ENCODE peak calls at places on chromosomes 3 and 15, in seven cellular contexts. I, K, H, O, P, A and R are unnamed samples.

GRCh38 chr15:29044506-29044905 is 158.7 kb downstream of the APBA2 start:
- DNase-seq in I (no peak), K (no peak), H (no peak), O (no peak), P (no peak), A (no peak), R (no peak)

GRCh38 chr3:135460273-135460672 is 505.3 kb upstream of the PPP2R3A start:
- DNase-seq in I (no peak), K (no peak), H (no peak), O (no peak), P (no peak), A (no peak), R (no peak)

GRCh38 chr3:50616003-50616769 is 765 bp upstream of the MAPKAPK3 start:
- DNase-seq in I (peak; percentile 94), K (peak; percentile 90), H (peak; percentile 95), O (peak; percentile 82), P (peak; percentile 84), A (peak; percentile 77), R (peak; percentile 95)

GRCh38 chr3:169624533-169624972 is 39.0 kb downstream of the MECOM start:
- DNase-seq in I (no peak), K (no peak), H (no peak), O (no peak), P (no peak), A (peak; percentile 36), R (no peak)

GRCh38 chr15:65067645-65068416 is at the start of gene RASL12:
- DNase-seq in I (no peak), K (no peak), H (peak; percentile 79), O (no peak), P (no peak), A (no peak), R (no peak)

GRCh38 chr15:42392309-42393024 is 33.2 kb downstream of the CAPN3 start:
- DNase-seq in I (no peak), K (peak; percentile 9), H (no peak), O (no peak), P (no peak), A (no peak), R (no peak)

GRCh38 chr3:50134367-50134766 is 20.8 kb upstream of the SEMA3F start:
- DNase-seq in I (no peak), K (no peak), H (no peak), O (no peak), P (no peak), A (no peak), R (no peak)

GRCh38 chr3:66140763-66141372 is 79.9 kb upstream of the SLC25A26 start:
- DNase-seq in I (no peak), K (peak; percentile 36), H (no peak), O (no peak), P (no peak), A (no peak), R (no peak)

GRCh38 chr3:138594150-138594934 is at the start of gene CEP70:
- DNase-seq in I (peak; percentile 98), K (peak; percentile 95), H (peak; percentile 98), O (peak; percentile 75), P (peak; percentile 87), A (peak; percentile 96), R (peak; percentile 98)

GRCh38 chr3:107222927-107223326 is 154.3 kb upstream of the CCDC54 start:
- DNase-seq in I (no peak), K (no peak), H (no peak), O (no peak), P (no peak), A (peak; percentile 72), R (no peak)

GRCh38 chr3:53478921-53479664 is 15.3 kb upstream of the CACNA1D start:
- DNase-seq in I (no peak), K (no peak), H (no peak), O (no peak), P (no peak), A (no peak), R (peak; percentile 66)

GRCh38 chr15:88241461-88241860 is 15.1 kb downstream of the NTRK3 start:
- DNase-seq in I (no peak), K (no peak), H (no peak), O (no peak), P (no peak), A (no peak), R (no peak)

GRCh38 chr3:132456141-132456540 is 38.8 kb downstream of the DNAJC13 start:
- DNase-seq in I (no peak), K (no peak), H (no peak), O (peak; percentile 58), P (no peak), A (no peak), R (no peak)

GRCh38 chr15:95025924-95026728 is 794.8 kb downstream of the MCTP2 start:
- DNase-seq in I (peak; percentile 65), K (peak; percentile 64), H (peak; percentile 79), O (no peak), P (no peak), A (peak; percentile 78), R (no peak)

GRCh38 chr3:167772992-167773391 is 37.5 kb downstream of the SERPINI1 start:
- DNase-seq in I (no peak), K (no peak), H (no peak), O (no peak), P (no peak), A (no peak), R (no peak)

GRCh38 chr3:160869825-160870224 is 113.8 kb downstream of the PPM1L start:
- DNase-seq in I (no peak), K (no peak), H (no peak), O (no peak), P (no peak), A (no peak), R (no peak)

GRCh38 chr3:24680214-24680967 is 185.7 kb upstream of the THRB start:
- DNase-seq in I (peak; percentile 78), K (peak; percentile 66), H (peak; percentile 87), O (peak; percentile 30), P (peak; percentile 33), A (peak; percentile 57), R (no peak)

GRCh38 chr3:24290596-24290995 is 204.1 kb downstream of the THRB start:
- DNase-seq in I (no peak), K (no peak), H (no peak), O (no peak), P (no peak), A (no peak), R (no peak)

GRCh38 chr3:125163739-125164601 is 48.6 kb downstream of the SLC12A8 start:
- DNase-seq in I (no peak), K (peak; percentile 71), H (peak; percentile 75), O (peak; percentile 63), P (peak; percentile 8), A (peak; percentile 29), R (no peak)

GRCh38 chr3:167493240-167493639 is 19.4 kb upstream of the SERPINI2 start:
- DNase-seq in I (no peak), K (no peak), H (peak; percentile 80), O (no peak), P (no peak), A (no peak), R (no peak)

GRCh38 chr3:147400999-147401398 is 5.3 kb downstream of the ZIC4 start:
- DNase-seq in I (no peak), K (no peak), H (no peak), O (no peak), P (no peak), A (no peak), R (no peak)

GRCh38 chr15:40038654-40039543 is at the start of gene SRP14:
- DNase-seq in I (peak; percentile 97), K (peak; percentile 95), H (peak; percentile 97), O (peak; percentile 89), P (peak; percentile 63), A (peak; percentile 95), R (peak; percentile 98)

GRCh38 chr3:62065985-62066693 is 307.2 kb downstream of the FEZF2 start:
- DNase-seq in I (no peak), K (no peak), H (no peak), O (no peak), P (no peak), A (no peak), R (no peak)
- TF ChIP-seq POLR2AphosphoS5 in I (no peak), K (no peak), H (no peak), O (no peak), P (no peak), A (no peak), R (no peak)

GRCh38 chr3:61938878-61939549 is 377.6 kb downstream of the PTPRG start:
- DNase-seq in I (no peak), K (no peak), H (no peak), O (no peak), P (no peak), A (no peak), R (peak; percentile 10)
- TF ChIP-seq POLR2AphosphoS5 in I (no peak), K (no peak), H (no peak), O (no peak), P (no peak), A (no peak), R (no peak)

GRCh38 chr15:55993111-55993803 is at the start of gene NEDD4:
- DNase-seq in I (peak; percentile 93), K (peak; percentile 79), H (peak; percentile 91), O (peak; percentile 30), P (no peak), A (peak; percentile 92), R (peak; percentile 94)
- TF ChIP-seq POLR2AphosphoS5 in I (peak; percentile 73), K (peak; percentile 73), H (peak; percentile 52), O (no peak), P (peak; percentile 64), A (peak; percentile 73), R (peak; percentile 63)

DNA sequence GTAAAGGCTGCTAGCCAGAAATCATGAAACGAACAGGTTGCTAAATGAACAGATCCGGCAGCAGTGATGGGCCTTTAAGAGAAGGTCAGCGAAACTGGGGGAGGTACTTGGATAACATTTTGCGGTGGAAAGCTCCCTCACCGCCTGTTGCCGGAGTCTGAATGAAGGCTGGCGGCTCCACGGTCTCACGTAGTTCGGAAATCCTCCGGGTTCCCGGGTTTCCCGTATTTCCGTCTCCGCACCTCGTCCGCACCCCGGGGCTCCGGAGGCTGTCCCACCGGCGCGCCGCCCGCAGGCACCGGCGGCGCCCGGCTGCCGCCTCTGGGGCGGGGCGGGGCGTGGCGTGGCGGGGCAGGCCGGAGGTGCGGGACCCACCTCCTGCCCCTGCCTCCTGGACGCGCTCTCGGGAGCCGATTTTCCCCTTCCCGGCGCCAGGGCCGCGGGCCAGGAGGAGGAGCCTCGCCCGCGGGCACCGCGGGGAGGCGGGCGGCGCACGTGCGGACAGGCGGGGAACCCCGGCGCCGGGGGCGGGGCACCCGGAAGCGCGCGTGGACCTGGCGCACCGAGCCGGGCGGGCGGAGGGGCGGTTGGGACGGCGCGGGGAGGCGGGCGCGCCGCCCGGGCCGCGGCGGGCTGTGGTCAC is at the start of gene ZDHHC23:
- DNase-seq in I (peak; percentile 84), K (peak; percentile 92), H (peak; percentile 76), O (peak; percentile 17), P (no peak), A (peak; percentile 36), R (no peak)
- TF ChIP-seq POLR2AphosphoS5 in I (no peak), K (peak; percentile 29), H (no peak), O (no peak), P (peak; percentile 46), A (no peak), R (no peak)

GRCh38 chr3:39519554-39519953 is 52.1 kb downstream of the MOBP start:
- DNase-seq in I (no peak), K (no peak), H (no peak), O (no peak), P (no peak), A (peak; percentile 24), R (no peak)
- TF ChIP-seq POLR2AphosphoS5 in I (no peak), K (no peak), H (no peak), O (no peak), P (no peak), A (no peak), R (no peak)